ENCODE peak calls at places on chromosomes 11 and 22, in nine cellular contexts. One of them, this sample, is unnamed.

GRCh38 chr11:86931965-86932332 is 23.2 kb downstream of the FZD4 start:
- DNase-seq in H54: no peak
- DNase-seq in body of pancreas: no peak
- DNase-seq in esophagus muscularis mucosa: no peak
- DNase-seq in lower leg skin: no peak
- DNase-seq in A549: peak
- DNase-seq in spleen: no peak
- DNase-seq in endothelial cell of umbilical vein: peak
- DNase-seq in esophagus squamous epithelium: no peak
- DNase-seq in this sample: peak

GRCh38 chr11:86559311-86559945 is 113.0 kb downstream of the ME3 start:
- DNase-seq in H54: no peak
- DNase-seq in body of pancreas: no peak
- DNase-seq in esophagus muscularis mucosa: peak
- DNase-seq in lower leg skin: no peak
- DNase-seq in A549: no peak
- DNase-seq in spleen: no peak
- DNase-seq in endothelial cell of umbilical vein: peak
- DNase-seq in esophagus squamous epithelium: no peak
- DNase-seq in this sample: no peak

GRCh38 chr22:21992593-21993237 is 10.1 kb upstream of the TOP3B start:
- DNase-seq in H54: no peak
- DNase-seq in body of pancreas: no peak
- DNase-seq in esophagus muscularis mucosa: no peak
- DNase-seq in lower leg skin: no peak
- DNase-seq in A549: no peak
- DNase-seq in spleen: no peak
- DNase-seq in endothelial cell of umbilical vein: no peak
- DNase-seq in esophagus squamous epithelium: no peak
- DNase-seq in this sample: no peak

GRCh38 chr22:42646569-42647525 is 2.3 kb downstream of the CYB5R3 start:
- DNase-seq in H54: no peak
- DNase-seq in body of pancreas: peak
- DNase-seq in esophagus muscularis mucosa: no peak
- DNase-seq in lower leg skin: peak
- DNase-seq in A549: no peak
- DNase-seq in spleen: no peak
- DNase-seq in endothelial cell of umbilical vein: peak
- DNase-seq in esophagus squamous epithelium: no peak
- DNase-seq in this sample: peak

GRCh38 chr11:81070948-81071347 is 1630.1 kb upstream of the TENM4 start:
- DNase-seq in H54: no peak
- DNase-seq in body of pancreas: no peak
- DNase-seq in esophagus muscularis mucosa: no peak
- DNase-seq in lower leg skin: no peak
- DNase-seq in A549: no peak
- DNase-seq in spleen: no peak
- DNase-seq in endothelial cell of umbilical vein: no peak
- DNase-seq in esophagus squamous epithelium: no peak
- DNase-seq in this sample: no peak

GRCh38 chr11:62816567-62816966 is 11.3 kb upstream of the NXF1 start:
- DNase-seq in H54: no peak
- DNase-seq in body of pancreas: no peak
- DNase-seq in esophagus muscularis mucosa: no peak
- DNase-seq in lower leg skin: no peak
- DNase-seq in A549: no peak
- DNase-seq in spleen: no peak
- DNase-seq in endothelial cell of umbilical vein: no peak
- DNase-seq in esophagus squamous epithelium: no peak
- DNase-seq in this sample: no peak

GRCh38 chr11:8650401-8650990 is 32.0 kb downstream of the TRIM66 start:
- DNase-seq in H54: no peak
- DNase-seq in body of pancreas: no peak
- DNase-seq in esophagus muscularis mucosa: no peak
- DNase-seq in lower leg skin: no peak
- DNase-seq in A549: no peak
- DNase-seq in spleen: no peak
- DNase-seq in endothelial cell of umbilical vein: no peak
- DNase-seq in esophagus squamous epithelium: no peak
- DNase-seq in this sample: no peak

GRCh38 chr11:120810251-120810650 is 213.7 kb upstream of the TBCEL start:
- DNase-seq in H54: peak
- DNase-seq in body of pancreas: no peak
- DNase-seq in esophagus muscularis mucosa: no peak
- DNase-seq in lower leg skin: no peak
- DNase-seq in A549: no peak
- DNase-seq in spleen: no peak
- DNase-seq in endothelial cell of umbilical vein: no peak
- DNase-seq in esophagus squamous epithelium: no peak
- DNase-seq in this sample: no peak

GRCh38 chr11:38517991-38518390 is 1920.0 kb upstream of the RAG2 start:
- DNase-seq in H54: no peak
- DNase-seq in body of pancreas: no peak
- DNase-seq in esophagus muscularis mucosa: no peak
- DNase-seq in lower leg skin: no peak
- DNase-seq in A549: no peak
- DNase-seq in spleen: no peak
- DNase-seq in endothelial cell of umbilical vein: no peak
- DNase-seq in esophagus squamous epithelium: no peak
- DNase-seq in this sample: no peak

GRCh38 chr11:35142481-35143207 is 3.7 kb downstream of the CD44 start:
- DNase-seq in H54: no peak
- DNase-seq in body of pancreas: peak
- DNase-seq in esophagus muscularis mucosa: no peak
- DNase-seq in lower leg skin: no peak
- DNase-seq in A549: no peak
- DNase-seq in spleen: no peak
- DNase-seq in endothelial cell of umbilical vein: peak
- DNase-seq in esophagus squamous epithelium: no peak
- DNase-seq in this sample: peak

GRCh38 chr11:77580712-77581337 is 8.9 kb upstream of the AQP11 start:
- DNase-seq in H54: no peak
- DNase-seq in body of pancreas: no peak
- DNase-seq in esophagus muscularis mucosa: no peak
- DNase-seq in lower leg skin: no peak
- DNase-seq in A549: no peak
- DNase-seq in spleen: no peak
- DNase-seq in endothelial cell of umbilical vein: no peak
- DNase-seq in esophagus squamous epithelium: no peak
- DNase-seq in this sample: peak

GRCh38 chr11:110297726-110298297 is 1.4 kb upstream of the RDX start:
- DNase-seq in H54: no peak
- DNase-seq in body of pancreas: no peak
- DNase-seq in esophagus muscularis mucosa: no peak
- DNase-seq in lower leg skin: no peak
- DNase-seq in A549: no peak
- DNase-seq in spleen: no peak
- DNase-seq in endothelial cell of umbilical vein: no peak
- DNase-seq in esophagus squamous epithelium: no peak
- DNase-seq in this sample: peak

GRCh38 chr11:110295086-110295485 is 1.3 kb downstream of the RDX start:
- DNase-seq in H54: no peak
- DNase-seq in body of pancreas: no peak
- DNase-seq in esophagus muscularis mucosa: no peak
- DNase-seq in lower leg skin: no peak
- DNase-seq in A549: no peak
- DNase-seq in spleen: no peak
- DNase-seq in endothelial cell of umbilical vein: no peak
- DNase-seq in esophagus squamous epithelium: no peak
- DNase-seq in this sample: no peak

GRCh38 chr11:110297082-110297725 is 790 bp upstream of the RDX start:
- DNase-seq in H54: no peak
- DNase-seq in body of pancreas: no peak
- DNase-seq in esophagus muscularis mucosa: no peak
- DNase-seq in lower leg skin: no peak
- DNase-seq in A549: no peak
- DNase-seq in spleen: no peak
- DNase-seq in endothelial cell of umbilical vein: no peak
- DNase-seq in esophagus squamous epithelium: no peak
- DNase-seq in this sample: peak

GRCh38 chr11:110295487-110296225 is 758 bp downstream of the RDX start:
- DNase-seq in H54: no peak
- DNase-seq in body of pancreas: peak
- DNase-seq in esophagus muscularis mucosa: no peak
- DNase-seq in lower leg skin: peak
- DNase-seq in A549: no peak
- DNase-seq in spleen: peak
- DNase-seq in endothelial cell of umbilical vein: peak
- DNase-seq in esophagus squamous epithelium: no peak
- DNase-seq in this sample: peak

GRCh38 chr11:110296226-110297081 is at the start of gene RDX:
- DNase-seq in H54: peak
- DNase-seq in body of pancreas: peak
- DNase-seq in esophagus muscularis mucosa: no peak
- DNase-seq in lower leg skin: peak
- DNase-seq in A549: peak
- DNase-seq in spleen: peak
- DNase-seq in endothelial cell of umbilical vein: peak
- DNase-seq in esophagus squamous epithelium: no peak
- DNase-seq in this sample: peak
- TF ChIP-seq POLR2A in H54: peak
- TF ChIP-seq POLR2A in body of pancreas: peak
- TF ChIP-seq POLR2A in esophagus muscularis mucosa: peak
- TF ChIP-seq POLR2A in lower leg skin: no peak
- TF ChIP-seq POLR2A in A549: peak
- TF ChIP-seq POLR2A in spleen: no peak
- TF ChIP-seq POLR2A in endothelial cell of umbilical vein: peak
- TF ChIP-seq POLR2A in esophagus squamous epithelium: peak
- TF ChIP-seq POLR2A in this sample: peak

GRCh38 chr22:50528682-50529415 is 963 bp downstream of the TYMP start:
- DNase-seq in H54: no peak
- DNase-seq in body of pancreas: no peak
- DNase-seq in esophagus muscularis mucosa: no peak
- DNase-seq in lower leg skin: no peak
- DNase-seq in A549: no peak
- DNase-seq in spleen: no peak
- DNase-seq in endothelial cell of umbilical vein: no peak
- DNase-seq in esophagus squamous epithelium: no peak
- DNase-seq in this sample: no peak
- TF ChIP-seq POLR2A in H54: no peak
- TF ChIP-seq POLR2A in body of pancreas: no peak
- TF ChIP-seq POLR2A in esophagus muscularis mucosa: no peak
- TF ChIP-seq POLR2A in lower leg skin: no peak
- TF ChIP-seq POLR2A in A549: no peak
- TF ChIP-seq POLR2A in spleen: no peak
- TF ChIP-seq POLR2A in endothelial cell of umbilical vein: no peak
- TF ChIP-seq POLR2A in esophagus squamous epithelium: no peak
- TF ChIP-seq POLR2A in this sample: no peak

DNA sequence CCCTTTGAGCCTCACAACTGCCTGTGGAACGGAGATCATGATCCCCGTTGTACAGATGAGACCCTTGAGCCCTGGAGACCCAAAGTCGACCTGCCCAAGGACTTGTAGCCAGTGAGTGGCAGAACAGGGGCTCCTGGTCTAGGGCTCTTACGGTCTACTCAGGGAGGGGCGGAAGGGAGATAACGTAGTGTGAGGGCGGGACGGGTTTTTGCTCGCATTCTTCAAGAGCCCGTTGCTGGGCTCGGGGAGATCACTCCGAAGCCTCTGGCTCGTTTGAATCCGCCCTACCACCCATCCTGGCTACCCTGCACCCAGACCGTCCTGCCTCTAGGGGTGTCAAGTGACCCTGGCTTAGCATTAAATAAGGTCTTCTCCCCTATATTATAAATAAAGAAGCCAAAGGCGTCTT is 637 bp downstream of the CRY2 start:
- DNase-seq in H54: peak
- DNase-seq in body of pancreas: peak
- DNase-seq in esophagus muscularis mucosa: no peak
- DNase-seq in lower leg skin: peak
- DNase-seq in A549: peak
- DNase-seq in spleen: peak
- DNase-seq in endothelial cell of umbilical vein: peak
- DNase-seq in esophagus squamous epithelium: no peak
- DNase-seq in this sample: peak
- TF ChIP-seq POLR2A in H54: no peak
- TF ChIP-seq POLR2A in body of pancreas: no peak
- TF ChIP-seq POLR2A in esophagus muscularis mucosa: no peak
- TF ChIP-seq POLR2A in lower leg skin: no peak
- TF ChIP-seq POLR2A in A549: no peak
- TF ChIP-seq POLR2A in spleen: no peak
- TF ChIP-seq POLR2A in endothelial cell of umbilical vein: no peak
- TF ChIP-seq POLR2A in esophagus squamous epithelium: no peak
- TF ChIP-seq POLR2A in this sample: peak

GRCh38 chr22:19447388-19448075 is at the start of gene C22orf39:
- DNase-seq in H54: peak
- DNase-seq in body of pancreas: peak
- DNase-seq in esophagus muscularis mucosa: peak
- DNase-seq in lower leg skin: peak
- DNase-seq in A549: peak
- DNase-seq in spleen: peak
- DNase-seq in endothelial cell of umbilical vein: peak
- DNase-seq in esophagus squamous epithelium: peak
- DNase-seq in this sample: peak
- TF ChIP-seq POLR2A in H54: peak
- TF ChIP-seq POLR2A in body of pancreas: peak
- TF ChIP-seq POLR2A in esophagus muscularis mucosa: peak
- TF ChIP-seq POLR2A in lower leg skin: no peak
- TF ChIP-seq POLR2A in A549: peak
- TF ChIP-seq POLR2A in spleen: no peak
- TF ChIP-seq POLR2A in endothelial cell of umbilical vein: peak
- TF ChIP-seq POLR2A in esophagus squamous epithelium: peak
- TF ChIP-seq POLR2A in this sample: peak

DNA sequence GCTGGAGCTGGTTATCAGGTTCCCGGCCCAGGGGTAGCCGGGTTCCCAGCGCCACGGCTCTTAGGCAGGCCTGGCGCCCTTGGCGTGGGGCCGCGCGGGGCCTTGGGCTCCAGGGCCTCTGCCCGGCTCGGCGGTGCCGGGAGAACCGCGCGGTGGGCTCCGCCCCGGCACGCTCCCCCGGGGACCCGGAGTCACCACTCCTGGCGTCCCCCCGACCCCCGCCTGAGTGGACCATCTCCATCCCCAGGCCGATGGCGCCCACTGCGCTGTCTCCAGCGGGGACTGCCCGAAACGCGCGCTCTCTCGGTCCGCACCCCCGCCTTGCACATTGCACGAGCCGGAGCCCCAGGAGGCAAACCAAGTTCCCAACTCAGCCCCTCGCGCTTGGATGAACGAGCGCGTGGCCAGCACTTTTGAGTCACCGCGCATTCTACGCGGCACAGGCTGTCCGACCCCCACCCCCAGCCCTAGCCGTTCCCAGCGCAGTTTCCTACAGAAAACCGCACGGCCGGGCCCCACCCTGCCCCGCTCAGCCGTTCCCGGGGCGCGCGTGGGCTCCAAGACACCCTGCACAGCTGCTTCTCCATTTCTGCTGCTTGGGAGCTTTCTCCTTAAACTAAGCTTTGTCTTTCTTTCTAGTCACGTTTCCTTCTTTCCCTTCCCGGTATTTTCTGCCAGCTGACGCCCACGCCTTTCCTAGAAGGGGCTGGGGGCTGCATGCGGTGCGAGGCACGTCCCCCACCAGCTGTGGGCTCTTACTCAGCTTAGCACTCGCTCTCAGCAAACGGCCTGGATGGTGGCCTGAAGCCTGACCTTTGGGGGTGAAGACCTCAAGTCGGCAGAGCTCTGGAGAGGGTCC is 650 bp upstream of the CHID1 start:
- DNase-seq in H54: peak
- DNase-seq in body of pancreas: no peak
- DNase-seq in esophagus muscularis mucosa: no peak
- DNase-seq in lower leg skin: no peak
- DNase-seq in A549: no peak
- DNase-seq in spleen: peak
- DNase-seq in endothelial cell of umbilical vein: peak
- DNase-seq in esophagus squamous epithelium: no peak
- DNase-seq in this sample: peak
- TF ChIP-seq POLR2A in H54: no peak
- TF ChIP-seq POLR2A in body of pancreas: peak
- TF ChIP-seq POLR2A in esophagus muscularis mucosa: no peak
- TF ChIP-seq POLR2A in lower leg skin: no peak
- TF ChIP-seq POLR2A in A549: peak
- TF ChIP-seq POLR2A in spleen: no peak
- TF ChIP-seq POLR2A in endothelial cell of umbilical vein: peak
- TF ChIP-seq POLR2A in esophagus squamous epithelium: no peak
- TF ChIP-seq POLR2A in this sample: no peak

This sample was measured in erythroblast.